ENCODE peak calls at places on chromosome 3, in six cellular contexts. One of them, this sample, is unnamed.

GRCh38 chr3:12178091-12178820 is 19.5 kb upstream of the TIMP4 start:
- DNase-seq in neural crest cell: no peak
- DNase-seq in colonic mucosa: no peak
- DNase-seq in heart left ventricle: peak; percentile 77
- DNase-seq in uterus: peak; percentile 27
- DNase-seq in body of pancreas: peak; percentile 35
- DNase-seq in this sample: no peak

GRCh38 chr3:132735589-132735988 is 13.4 kb upstream of the NPHP3 start:
- DNase-seq in neural crest cell: no peak
- DNase-seq in colonic mucosa: no peak
- DNase-seq in uterus: no peak
- DNase-seq in heart left ventricle: no peak
- DNase-seq in body of pancreas: no peak
- DNase-seq in this sample: no peak

GRCh38 chr3:20458994-20459736 is 273.2 kb upstream of the SGO1 start:
- DNase-seq in body of pancreas: no peak
- DNase-seq in uterus: no peak
- DNase-seq in colonic mucosa: no peak
- DNase-seq in neural crest cell: no peak
- DNase-seq in heart left ventricle: no peak
- DNase-seq in this sample: no peak

GRCh38 chr3:158789592-158789991 is 12.3 kb upstream of the MFSD1 start:
- DNase-seq in body of pancreas: no peak
- DNase-seq in heart left ventricle: no peak
- DNase-seq in colonic mucosa: no peak
- DNase-seq in neural crest cell: no peak
- DNase-seq in uterus: no peak
- DNase-seq in this sample: no peak

GRCh38 chr3:120506828-120507774 is 56.3 kb upstream of the FSTL1 start:
- DNase-seq in neural crest cell: no peak
- DNase-seq in heart left ventricle: no peak
- DNase-seq in body of pancreas: peak; percentile 31
- DNase-seq in colonic mucosa: peak; percentile 64
- DNase-seq in uterus: peak; percentile 33
- DNase-seq in this sample: peak; percentile 54

GRCh38 chr3:165716592-165716991 is 120.6 kb downstream of the BCHE start:
- DNase-seq in heart left ventricle: no peak
- DNase-seq in body of pancreas: no peak
- DNase-seq in neural crest cell: no peak
- DNase-seq in colonic mucosa: no peak
- DNase-seq in uterus: no peak
- DNase-seq in this sample: no peak

GRCh38 chr3:168073842-168074311 is 21.8 kb downstream of the GOLIM4 start:
- DNase-seq in neural crest cell: no peak
- DNase-seq in heart left ventricle: peak; percentile 32
- DNase-seq in colonic mucosa: no peak
- DNase-seq in body of pancreas: no peak
- DNase-seq in uterus: no peak
- DNase-seq in this sample: no peak

GRCh38 chr3:15646924-15647511 is 45.5 kb downstream of the BTD start:
- DNase-seq in neural crest cell: no peak
- DNase-seq in heart left ventricle: peak; percentile 76
- DNase-seq in body of pancreas: peak; percentile 66
- DNase-seq in colonic mucosa: no peak
- DNase-seq in uterus: peak; percentile 67
- DNase-seq in this sample: peak; percentile 96

GRCh38 chr3:43733459-43734384 is 43.0 kb downstream of the ABHD5 start:
- DNase-seq in colonic mucosa: no peak
- DNase-seq in uterus: no peak
- DNase-seq in body of pancreas: peak; percentile 37
- DNase-seq in heart left ventricle: peak; percentile 57
- DNase-seq in neural crest cell: no peak
- DNase-seq in this sample: no peak

GRCh38 chr3:153591566-153592221 is 429.7 kb downstream of the RAP2B start:
- DNase-seq in colonic mucosa: no peak
- DNase-seq in heart left ventricle: no peak
- DNase-seq in body of pancreas: no peak
- DNase-seq in neural crest cell: no peak
- DNase-seq in uterus: no peak
- DNase-seq in this sample: no peak

GRCh38 chr3:14824646-14825045 is 5.9 kb downstream of the FGD5 start:
- DNase-seq in uterus: no peak
- DNase-seq in body of pancreas: no peak
- DNase-seq in neural crest cell: no peak
- DNase-seq in colonic mucosa: no peak
- DNase-seq in heart left ventricle: no peak
- DNase-seq in this sample: no peak

GRCh38 chr3:18725668-18726407 is 300.7 kb upstream of the SATB1 start:
- DNase-seq in colonic mucosa: no peak
- DNase-seq in uterus: no peak
- DNase-seq in body of pancreas: no peak
- DNase-seq in heart left ventricle: no peak
- DNase-seq in neural crest cell: no peak
- DNase-seq in this sample: no peak

GRCh38 chr3:141632779-141633374 is 105.2 kb upstream of the RNF7 start:
- DNase-seq in heart left ventricle: no peak
- DNase-seq in uterus: no peak
- DNase-seq in colonic mucosa: no peak
- DNase-seq in neural crest cell: no peak
- DNase-seq in body of pancreas: no peak
- DNase-seq in this sample: no peak

GRCh38 chr3:57949779-57950618 is 58.2 kb upstream of the FLNB start:
- DNase-seq in neural crest cell: no peak
- DNase-seq in heart left ventricle: peak; percentile 67
- DNase-seq in uterus: peak; percentile 65
- DNase-seq in colonic mucosa: no peak
- DNase-seq in body of pancreas: peak; percentile 55
- DNase-seq in this sample: no peak
- TF ChIP-seq CTCF in neural crest cell: no peak
- TF ChIP-seq CTCF in heart left ventricle: peak; percentile 9
- TF ChIP-seq CTCF in uterus: peak; percentile 42
- TF ChIP-seq CTCF in colonic mucosa: no peak
- TF ChIP-seq CTCF in body of pancreas: no peak
- TF ChIP-seq CTCF in this sample: peak; percentile 0

GRCh38 chr3:25277503-25277902 is 150.6 kb upstream of the RARB start:
- DNase-seq in uterus: no peak
- DNase-seq in neural crest cell: no peak
- DNase-seq in body of pancreas: no peak
- DNase-seq in colonic mucosa: no peak
- DNase-seq in heart left ventricle: no peak
- DNase-seq in this sample: no peak

GRCh38 chr3:25273582-25274171 is 154.4 kb upstream of the RARB start:
- DNase-seq in heart left ventricle: no peak
- DNase-seq in body of pancreas: no peak
- DNase-seq in neural crest cell: no peak
- DNase-seq in colonic mucosa: no peak
- DNase-seq in uterus: no peak
- DNase-seq in this sample: no peak

GRCh38 chr3:25266677-25267076 is 161.4 kb upstream of the RARB start:
- DNase-seq in body of pancreas: no peak
- DNase-seq in heart left ventricle: no peak
- DNase-seq in neural crest cell: no peak
- DNase-seq in uterus: no peak
- DNase-seq in colonic mucosa: no peak
- DNase-seq in this sample: no peak

DNA sequence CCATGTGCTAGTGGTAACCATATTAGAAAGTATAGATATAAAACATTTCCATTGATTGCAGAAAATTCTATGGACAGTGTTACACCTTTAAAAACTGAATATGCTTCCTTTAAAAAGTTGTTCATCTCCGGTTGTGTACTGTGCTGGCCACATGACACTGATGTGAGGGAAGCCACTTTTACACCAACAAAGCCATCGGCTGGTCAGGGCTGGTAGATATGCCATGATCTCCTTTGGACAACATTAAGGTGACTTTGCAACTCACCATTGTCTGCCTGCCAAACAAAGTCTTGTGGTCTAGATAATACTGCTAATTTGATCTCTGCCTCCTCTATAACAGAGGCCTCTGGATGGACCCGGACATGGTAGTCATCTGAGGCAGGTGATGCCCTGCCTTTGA is 156.0 kb upstream of the RARB start:
- DNase-seq in body of pancreas: no peak
- DNase-seq in neural crest cell: no peak
- DNase-seq in heart left ventricle: no peak
- DNase-seq in uterus: no peak
- DNase-seq in colonic mucosa: no peak
- DNase-seq in this sample: no peak
- TF ChIP-seq CTCF in body of pancreas: no peak
- TF ChIP-seq CTCF in neural crest cell: no peak
- TF ChIP-seq CTCF in heart left ventricle: no peak
- TF ChIP-seq CTCF in uterus: no peak
- TF ChIP-seq CTCF in colonic mucosa: no peak
- TF ChIP-seq CTCF in this sample: no peak

DNA sequence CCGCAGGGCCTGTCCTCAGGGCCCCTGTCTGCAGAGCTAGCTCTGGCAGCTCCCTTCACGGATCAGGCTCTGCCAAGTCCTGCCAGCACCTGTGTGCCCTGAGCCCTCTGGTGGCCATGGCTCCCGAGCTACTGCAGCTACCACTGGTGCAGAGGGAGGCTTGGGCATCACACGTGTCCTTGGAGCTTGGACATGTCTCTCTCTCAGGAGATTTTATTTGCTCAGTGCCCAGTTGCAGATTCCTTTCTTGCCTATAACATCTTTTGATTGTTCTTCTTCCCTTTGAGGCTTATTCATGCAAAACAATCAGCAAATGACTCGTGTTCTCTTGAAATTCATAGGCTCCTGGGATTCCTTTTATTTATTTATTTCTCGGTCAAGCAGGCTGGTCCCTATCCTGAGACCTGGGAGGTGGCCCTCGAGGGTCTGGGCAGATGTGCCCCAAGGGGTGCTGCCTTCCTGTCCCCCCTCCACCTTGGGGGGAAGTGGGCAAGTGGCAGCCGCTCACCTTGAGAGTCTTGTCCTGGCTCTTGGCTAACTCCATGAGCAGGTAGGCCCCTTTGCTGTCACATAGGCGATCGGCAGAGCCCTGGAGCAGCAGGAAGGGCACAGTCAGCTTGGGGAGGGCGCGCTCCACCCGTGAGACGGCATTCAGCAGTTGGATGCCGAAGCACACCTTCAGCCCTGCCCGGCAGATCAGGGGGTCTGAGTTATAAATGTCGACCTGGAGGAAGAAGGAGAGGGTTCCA is 21.9 kb downstream of the ABTB1 start:
- DNase-seq in uterus: no peak
- DNase-seq in heart left ventricle: peak; percentile 84
- DNase-seq in body of pancreas: peak; percentile 94
- DNase-seq in colonic mucosa: peak; percentile 57
- DNase-seq in neural crest cell: no peak
- DNase-seq in this sample: no peak
- TF ChIP-seq CTCF in uterus: peak; percentile 7
- TF ChIP-seq CTCF in heart left ventricle: peak; percentile 29
- TF ChIP-seq CTCF in body of pancreas: peak; percentile 49
- TF ChIP-seq CTCF in colonic mucosa: no peak
- TF ChIP-seq CTCF in neural crest cell: peak; percentile 17
- TF ChIP-seq CTCF in this sample: peak; percentile 37

DNA sequence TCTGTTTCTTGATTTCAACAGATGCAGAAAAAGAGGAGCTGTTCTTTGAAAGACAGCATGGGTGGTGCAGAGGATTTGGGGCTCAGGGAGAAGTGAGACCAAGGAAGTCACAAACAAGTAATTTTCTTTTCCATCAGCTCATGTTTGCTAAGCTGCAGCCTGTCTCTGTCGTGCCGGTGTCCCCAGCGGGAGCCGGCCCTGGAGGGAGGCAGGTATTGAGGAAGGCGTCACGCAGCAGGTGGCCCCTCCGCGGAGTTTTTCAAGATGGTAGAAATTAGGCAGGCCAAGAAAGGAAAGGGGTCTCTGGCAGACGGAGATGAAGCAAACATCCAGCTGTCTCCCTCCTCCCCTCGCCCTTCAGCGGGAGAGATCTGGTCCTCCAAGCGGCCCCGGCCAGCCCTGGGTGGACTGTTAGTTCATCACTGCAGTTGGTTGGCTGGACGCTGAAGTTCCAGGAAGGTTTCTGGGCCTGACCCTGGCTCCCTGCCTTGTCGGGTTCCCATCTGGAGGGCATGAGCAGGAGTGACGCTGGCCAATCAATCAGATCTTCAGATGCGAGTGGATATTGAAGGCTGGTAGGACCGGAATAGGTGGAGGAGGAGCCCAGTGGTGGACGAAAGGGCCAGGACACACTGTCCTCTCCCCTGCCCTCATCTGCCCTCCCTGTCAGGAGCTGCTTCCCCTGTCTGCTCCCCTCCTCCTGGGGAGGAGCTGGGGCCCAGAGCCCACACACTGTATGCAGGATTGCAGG is 27.7 kb upstream of the MUC4 start:
- DNase-seq in heart left ventricle: no peak
- DNase-seq in body of pancreas: no peak
- DNase-seq in uterus: no peak
- DNase-seq in colonic mucosa: no peak
- DNase-seq in neural crest cell: no peak
- DNase-seq in this sample: no peak
- TF ChIP-seq CTCF in heart left ventricle: no peak
- TF ChIP-seq CTCF in body of pancreas: no peak
- TF ChIP-seq CTCF in uterus: no peak
- TF ChIP-seq CTCF in colonic mucosa: no peak
- TF ChIP-seq CTCF in neural crest cell: no peak
- TF ChIP-seq CTCF in this sample: no peak

GRCh38 chr3:135895734-135896121 is 69.8 kb upstream of the PPP2R3A start:
- DNase-seq in uterus: no peak
- DNase-seq in colonic mucosa: no peak
- DNase-seq in heart left ventricle: no peak
- DNase-seq in body of pancreas: no peak
- DNase-seq in neural crest cell: no peak
- DNase-seq in this sample: no peak

GRCh38 chr3:135895106-135895733 is 70.3 kb upstream of the PPP2R3A start:
- DNase-seq in neural crest cell: peak; percentile 77
- DNase-seq in colonic mucosa: peak; percentile 72
- DNase-seq in body of pancreas: peak; percentile 70
- DNase-seq in heart left ventricle: peak; percentile 63
- DNase-seq in uterus: peak; percentile 55
- DNase-seq in this sample: peak; percentile 59

GRCh38 chr3:135896613-135897012 is 68.9 kb upstream of the PPP2R3A start:
- DNase-seq in colonic mucosa: no peak
- DNase-seq in neural crest cell: no peak
- DNase-seq in heart left ventricle: no peak
- DNase-seq in uterus: no peak
- DNase-seq in body of pancreas: no peak
- DNase-seq in this sample: no peak

DNA sequence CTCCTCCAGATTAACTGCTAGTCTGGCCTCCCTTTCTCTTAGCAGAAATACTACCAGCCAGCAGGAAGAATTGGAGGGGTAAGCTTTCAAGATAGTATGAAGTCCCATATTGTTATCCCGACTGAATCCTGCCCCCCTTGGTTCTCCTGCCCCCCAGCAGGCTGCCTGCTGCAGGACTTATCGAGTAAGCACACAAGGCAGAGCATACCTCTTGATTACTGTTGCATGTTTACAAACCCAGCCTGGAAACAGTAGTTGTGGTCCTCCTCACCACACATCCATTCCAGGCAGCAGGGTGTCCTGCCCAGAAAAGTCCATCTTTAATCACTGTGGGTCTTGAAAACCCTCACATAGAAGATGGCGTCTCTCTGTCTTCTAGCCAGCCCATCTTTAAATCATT is 66.8 kb upstream of the PPP2R3A start:
- DNase-seq in heart left ventricle: no peak
- DNase-seq in colonic mucosa: no peak
- DNase-seq in uterus: no peak
- DNase-seq in neural crest cell: no peak
- DNase-seq in body of pancreas: no peak
- DNase-seq in this sample: no peak
- TF ChIP-seq CTCF in heart left ventricle: no peak
- TF ChIP-seq CTCF in colonic mucosa: no peak
- TF ChIP-seq CTCF in uterus: no peak
- TF ChIP-seq CTCF in neural crest cell: no peak
- TF ChIP-seq CTCF in body of pancreas: no peak
- TF ChIP-seq CTCF in this sample: no peak